ENCODE peak calls at places on chromosome 6, in four cellular contexts. W, E, R and L are unnamed samples.

GRCh38 chr6:148317739-148318138 is 24.9 kb upstream of the SASH1 start:
- DNase-seq in E (no peak), W (no peak), R (no peak), L (no peak)

GRCh38 chr6:157223021-157223430 is 100.3 kb downstream of the TMEM242 start:
- DNase-seq in E (no peak), W (no peak), R (no peak), L (no peak)

GRCh38 chr6:90068835-90069478 is 174.7 kb downstream of the GJA10 start:
- DNase-seq in W (no peak), E (no peak), R (peak), L (no peak)

GRCh38 chr6:128710305-128710704 is 172.6 kb upstream of the LAMA2 start:
- DNase-seq in E (no peak), W (no peak), R (peak), L (no peak)

GRCh38 chr6:133837801-133838349 is 51.0 kb upstream of the TCF21 start:
- DNase-seq in W (peak), R (peak), E (peak), L (no peak)

GRCh38 chr6:88920088-88920487 is 43.3 kb downstream of the RNGTT start:
- DNase-seq in W (no peak), E (no peak), R (no peak), L (no peak)

GRCh38 chr6:44321210-44321609 is 8.1 kb upstream of the AARS2 start:
- DNase-seq in W (no peak), R (no peak), E (no peak), L (no peak)

GRCh38 chr6:159002432-159003160 is 2.6 kb upstream of the RSPH3 start:
- DNase-seq in R (peak), W (no peak), E (no peak), L (no peak)

GRCh38 chr6:13186861-13187260 is 141.5 kb downstream of the TBC1D7 start:
- DNase-seq in E (no peak), W (no peak), R (no peak), L (no peak)

GRCh38 chr6:129469070-129469662 is 240.8 kb downstream of the ARHGAP18 start:
- DNase-seq in R (peak), W (no peak), E (no peak), L (no peak)

GRCh38 chr6:138230759-138231398 is 12.6 kb upstream of the PBOV1 start:
- DNase-seq in E (no peak), R (no peak), W (no peak), L (no peak)

DNA sequence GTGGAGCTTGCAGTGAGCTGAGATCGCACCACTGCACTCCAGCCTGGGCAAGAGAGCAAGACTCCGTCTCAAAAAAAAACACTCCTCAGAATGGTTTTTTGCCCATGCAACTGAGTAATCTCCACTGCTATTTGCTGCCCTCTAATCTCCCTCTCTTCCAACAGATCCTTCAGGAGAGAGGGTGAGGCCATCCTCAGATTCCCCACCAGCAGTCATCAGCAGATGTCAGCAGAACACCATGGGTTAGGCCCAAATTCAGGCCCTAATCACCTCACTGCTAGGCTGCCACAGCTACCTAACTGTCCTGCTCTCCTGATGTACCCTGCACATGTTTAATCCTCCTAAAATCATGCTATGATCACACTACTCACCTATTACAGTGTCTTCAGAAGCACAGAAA is 63.2 kb upstream of the BEND6 start:
- DNase-seq in W (no peak), R (peak), E (no peak), L (no peak)
- TF ChIP-seq CTCF in W (no peak), R (no peak), E (peak), L (peak)

DNA sequence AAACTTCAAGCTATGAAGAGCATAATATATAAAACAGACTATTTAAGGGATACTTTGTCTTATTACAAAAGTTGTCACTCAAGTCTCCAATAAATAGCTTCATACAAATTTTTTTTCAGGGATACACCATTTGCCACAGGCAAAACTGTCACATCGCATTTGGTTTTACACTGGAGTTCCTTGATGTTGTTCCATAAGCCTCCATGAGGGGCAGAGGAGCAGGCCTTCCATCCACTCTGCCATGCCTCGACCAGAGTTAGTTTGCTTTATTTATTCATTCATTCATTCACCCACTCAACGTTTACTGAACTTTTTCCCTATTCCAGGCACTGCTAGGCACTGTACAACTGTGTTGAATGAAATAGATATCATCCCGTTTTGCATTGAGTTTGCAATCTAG is 246.6 kb downstream of the PHF3 start:
- DNase-seq in E (no peak), W (no peak), R (no peak), L (no peak)
- TF ChIP-seq CTCF in E (no peak), W (no peak), R (peak), L (no peak)

GRCh38 chr6:38813451-38813850 is 98.3 kb downstream of the DNAH8 start:
- DNase-seq in E (no peak), W (no peak), R (no peak), L (no peak)

GRCh38 chr6:38815250-38815649 is 100.1 kb downstream of the DNAH8 start:
- DNase-seq in W (no peak), E (no peak), R (no peak), L (no peak)

GRCh38 chr6:38814761-38815160 is 99.7 kb downstream of the DNAH8 start:
- DNase-seq in W (no peak), R (no peak), E (no peak), L (no peak)

GRCh38 chr6:38808039-38808438 is 92.9 kb downstream of the DNAH8 start:
- DNase-seq in R (no peak), W (no peak), E (no peak), L (no peak)

GRCh38 chr6:38813026-38813425 is 97.9 kb downstream of the DNAH8 start:
- DNase-seq in R (peak), W (no peak), E (no peak), L (no peak)
- TF ChIP-seq CTCF in R (no peak), W (no peak), E (no peak), L (no peak)

DNA sequence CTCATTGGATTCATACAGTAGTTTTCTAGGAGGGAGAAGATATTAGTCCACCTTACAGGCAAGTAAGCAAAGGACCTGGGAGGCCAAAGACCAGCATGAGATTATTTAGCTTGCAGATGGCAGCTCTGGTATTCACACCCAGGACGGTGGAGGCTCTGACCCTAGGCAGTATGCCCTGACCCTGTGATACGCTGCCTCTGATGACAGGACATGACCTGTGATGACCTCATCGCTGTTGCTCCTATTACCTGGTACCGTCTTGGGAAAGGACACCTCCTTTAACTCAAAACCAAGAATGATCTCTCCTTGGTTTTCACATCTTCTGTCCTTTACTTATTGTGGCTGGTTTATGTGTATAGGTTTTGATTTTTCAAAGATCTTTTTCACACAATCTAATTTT is 298.6 kb downstream of the CLIC5 start:
- DNase-seq in R (no peak), W (no peak), E (no peak), L (no peak)
- TF ChIP-seq CTCF in R (no peak), W (no peak), E (no peak), L (no peak)

DNA sequence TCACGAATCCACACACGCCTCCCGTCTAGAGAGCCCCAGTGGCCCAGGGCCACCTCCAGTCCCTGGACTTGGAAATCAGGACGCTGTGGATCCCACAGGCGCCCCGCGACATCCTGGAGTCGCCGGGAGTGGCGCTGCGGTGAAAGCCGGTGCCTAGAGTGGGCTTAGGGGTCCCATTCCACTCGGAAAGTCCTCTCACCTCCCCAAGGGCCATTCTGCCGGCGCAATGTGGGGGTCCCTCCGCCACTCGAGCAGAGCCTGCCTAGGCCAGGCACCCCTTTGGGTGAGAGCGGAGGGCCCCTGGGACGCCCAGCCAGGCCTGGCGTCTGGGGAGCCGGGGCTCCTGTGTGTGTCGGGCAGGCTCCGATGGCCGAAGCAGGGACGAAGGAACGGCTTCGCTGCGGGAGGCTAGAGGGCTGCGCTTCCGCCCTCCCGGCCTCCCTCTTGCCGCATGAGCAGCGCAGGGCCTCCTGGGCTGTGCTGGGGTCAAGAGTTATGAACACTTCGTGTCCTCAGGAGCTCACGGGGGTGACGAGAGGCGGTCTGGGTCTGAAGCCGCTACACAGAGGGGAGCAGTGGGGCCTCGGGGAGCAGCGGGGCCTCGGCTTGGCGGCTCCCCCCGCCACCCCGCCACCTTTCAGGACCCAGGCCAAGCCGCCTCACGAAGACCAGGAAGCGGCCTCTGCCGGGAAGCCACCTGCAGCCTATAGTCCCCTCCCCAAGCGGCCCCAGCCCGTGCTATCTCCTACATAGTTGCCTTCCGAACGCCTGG is 13.6 kb downstream of the POU3F2 start:
- DNase-seq in E (peak), R (peak), W (no peak), L (no peak)
- TF ChIP-seq CTCF in E (no peak), R (no peak), W (no peak), L (no peak)

GRCh38 chr6:110101885-110102284 is 77.6 kb downstream of the WASF1 start:
- DNase-seq in W (no peak), R (no peak), E (peak), L (no peak)

GRCh38 chr6:110093981-110094380 is 85.5 kb downstream of the WASF1 start:
- DNase-seq in W (no peak), R (no peak), E (no peak), L (no peak)

GRCh38 chr6:110095101-110095500 is 84.4 kb downstream of the WASF1 start:
- DNase-seq in R (no peak), W (no peak), E (no peak), L (no peak)

GRCh38 chr6:110098511-110099116 is 80.9 kb downstream of the WASF1 start:
- DNase-seq in R (no peak), E (no peak), W (no peak), L (no peak)

DNA sequence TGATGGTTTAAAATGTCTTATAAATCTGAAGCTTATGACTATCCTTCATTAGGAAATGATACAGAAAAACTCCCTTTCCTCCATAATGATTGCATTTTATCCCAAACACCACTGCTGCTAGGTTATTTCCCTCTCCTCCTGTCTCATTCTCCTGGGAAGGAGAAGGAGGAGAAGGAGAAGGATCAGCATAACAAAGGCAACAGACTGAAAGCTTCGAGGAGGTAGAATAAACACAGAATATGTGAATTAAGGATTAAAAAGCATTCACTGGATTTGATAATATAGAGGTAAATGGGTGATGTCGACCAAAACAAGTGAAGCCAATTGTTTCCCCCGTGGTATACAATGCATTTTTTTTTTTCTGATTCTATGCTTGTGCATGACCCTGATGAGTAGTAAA is 82.0 kb downstream of the WASF1 start:
- DNase-seq in E (no peak), W (no peak), R (peak), L (no peak)
- TF ChIP-seq CTCF in E (no peak), W (no peak), R (no peak), L (no peak)

DNA sequence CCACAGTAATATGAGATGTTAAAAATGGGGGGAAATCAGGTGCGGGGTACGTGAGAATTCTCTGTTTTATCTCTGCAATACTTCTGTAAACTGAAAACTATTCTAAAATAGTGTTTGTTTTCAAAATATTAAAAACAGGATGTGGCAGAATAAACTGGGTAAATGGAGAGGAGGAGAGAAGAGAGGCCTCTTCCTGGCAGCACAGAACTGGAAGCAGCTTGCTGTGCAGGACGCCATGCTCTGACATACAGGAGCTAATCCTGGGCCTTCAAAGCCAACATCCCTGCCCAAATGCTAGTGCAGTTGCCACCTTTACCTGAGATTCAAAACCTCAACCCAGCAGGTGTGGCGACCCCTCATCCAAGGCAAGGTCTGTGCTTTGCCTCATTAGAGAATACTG is 67.5 kb downstream of the SCML4 start:
- DNase-seq in E (no peak), W (no peak), R (no peak), L (no peak)
- TF ChIP-seq CTCF in E (no peak), W (no peak), R (no peak), L (no peak)

GRCh38 chr6:141133836-141134235 is 998.9 kb upstream of the GJE1 start:
- DNase-seq in W (no peak), R (no peak), E (no peak), L (no peak)
- TF ChIP-seq CTCF in W (no peak), R (no peak), E (no peak), L (no peak)

GRCh38 chr6:116106146-116106545 is 5.5 kb downstream of the NT5DC1 start:
- DNase-seq in R (no peak), W (no peak), E (no peak), L (no peak)

GRCh38 chr6:116113386-116113785 is 12.5 kb downstream of the COL10A1 start:
- DNase-seq in W (no peak), E (no peak), R (no peak), L (no peak)

GRCh38 chr6:116108836-116109235 is 8.2 kb downstream of the NT5DC1 start:
- DNase-seq in W (no peak), E (no peak), R (no peak), L (no peak)

GRCh38 chr6:116115781-116116180 is 10.2 kb downstream of the COL10A1 start:
- DNase-seq in W (no peak), E (no peak), R (peak), L (no peak)

DNA sequence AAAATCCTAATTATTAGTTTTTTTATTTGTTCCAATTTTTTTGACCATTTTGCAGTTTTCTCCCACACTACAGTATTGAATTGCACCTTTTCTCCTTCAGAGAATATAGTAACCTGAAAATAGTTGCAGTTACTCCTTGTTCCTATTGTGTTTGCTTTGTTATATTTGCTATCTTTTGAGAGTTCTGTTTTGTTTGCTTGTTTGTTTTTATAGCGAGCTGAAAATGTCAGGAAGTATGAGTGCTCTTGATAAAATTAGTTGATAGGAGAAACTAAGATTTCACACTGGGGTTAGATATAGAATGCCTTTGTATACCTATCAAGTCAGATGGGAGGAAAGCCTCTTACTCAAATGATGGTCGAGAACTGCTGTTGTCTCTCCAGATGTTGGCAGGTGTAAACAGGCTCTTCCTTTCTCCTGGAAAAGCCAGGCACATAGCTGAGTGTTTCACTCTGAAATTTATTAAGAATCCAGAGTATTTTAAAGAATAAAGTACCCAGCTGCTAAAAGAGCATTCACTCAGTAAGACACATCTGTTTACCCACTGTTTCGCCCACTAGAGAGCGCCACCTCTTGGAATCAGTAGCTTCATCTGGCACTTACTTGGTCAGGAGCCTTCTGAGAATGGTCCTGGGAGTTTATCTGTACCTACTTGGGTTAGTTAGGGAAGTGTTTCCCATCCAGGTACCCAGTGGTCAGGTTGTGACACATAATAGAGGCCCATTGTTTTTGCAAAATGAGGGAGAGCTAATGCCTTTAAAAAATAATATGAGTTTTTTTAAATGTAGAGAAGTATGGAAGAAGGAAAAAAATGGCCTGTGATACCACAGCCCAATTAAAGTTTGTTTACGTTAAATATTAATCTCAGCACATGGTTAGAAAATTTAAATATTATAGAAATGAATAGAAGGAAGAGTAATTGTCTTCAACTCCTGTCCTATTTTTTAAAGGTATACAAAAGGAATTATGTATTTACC is 11.2 kb downstream of the NT5DC1 start:
- DNase-seq in R (peak), E (no peak), W (peak), L (no peak)
- TF ChIP-seq CTCF in R (peak), E (peak), W (peak), L (peak)